ENCODE peak calls at places on chromosomes 6 and 20, in eight cellular contexts. One of them, this sample, is unnamed.

GRCh38 chr20:12883507-12883885 is 125.3 kb upstream of the SPTLC3 start:
- DNase-seq in hepatocyte: no peak
- DNase-seq in foreskin fibroblast: no peak
- DNase-seq in mucosa of descending colon: no peak
- DNase-seq in neural crest cell: no peak
- DNase-seq in progenitor cell of endocrine pancreas: no peak
- DNase-seq in astrocyte of the spinal cord: no peak
- DNase-seq in AG10803: no peak
- DNase-seq in this sample: no peak

GRCh38 chr6:121694389-121695185 is 259.1 kb downstream of the GJA1 start:
- DNase-seq in hepatocyte: no peak
- DNase-seq in foreskin fibroblast: peak; percentile 14
- DNase-seq in mucosa of descending colon: no peak
- DNase-seq in neural crest cell: no peak
- DNase-seq in progenitor cell of endocrine pancreas: no peak
- DNase-seq in astrocyte of the spinal cord: peak; percentile 78
- DNase-seq in AG10803: peak; percentile 69
- DNase-seq in this sample: peak; percentile 32

GRCh38 chr20:37680420-37680819 is 13.4 kb upstream of the CTNNBL1 start:
- DNase-seq in hepatocyte: peak; percentile 26
- DNase-seq in foreskin fibroblast: no peak
- DNase-seq in mucosa of descending colon: no peak
- DNase-seq in neural crest cell: no peak
- DNase-seq in progenitor cell of endocrine pancreas: no peak
- DNase-seq in astrocyte of the spinal cord: no peak
- DNase-seq in AG10803: no peak
- DNase-seq in this sample: no peak

GRCh38 chr6:166257911-166258318 is 50.3 kb downstream of the PRR18 start:
- DNase-seq in hepatocyte: no peak
- DNase-seq in foreskin fibroblast: no peak
- DNase-seq in mucosa of descending colon: no peak
- DNase-seq in neural crest cell: no peak
- DNase-seq in progenitor cell of endocrine pancreas: no peak
- DNase-seq in astrocyte of the spinal cord: no peak
- DNase-seq in AG10803: no peak
- DNase-seq in this sample: peak; percentile 6

GRCh38 chr20:15020845-15021244 is 683.4 kb upstream of the FLRT3 start:
- DNase-seq in hepatocyte: no peak
- DNase-seq in foreskin fibroblast: no peak
- DNase-seq in mucosa of descending colon: no peak
- DNase-seq in neural crest cell: no peak
- DNase-seq in progenitor cell of endocrine pancreas: no peak
- DNase-seq in astrocyte of the spinal cord: no peak
- DNase-seq in AG10803: no peak
- DNase-seq in this sample: no peak

GRCh38 chr6:150528648-150529285 is 70.9 kb upstream of the PLEKHG1 start:
- DNase-seq in hepatocyte: peak; percentile 71
- DNase-seq in foreskin fibroblast: peak; percentile 1
- DNase-seq in mucosa of descending colon: peak; percentile 39
- DNase-seq in neural crest cell: peak; percentile 23
- DNase-seq in progenitor cell of endocrine pancreas: no peak
- DNase-seq in astrocyte of the spinal cord: peak; percentile 58
- DNase-seq in AG10803: peak; percentile 25
- DNase-seq in this sample: no peak

GRCh38 chr6:119444642-119445557 is 95.3 kb upstream of the MAN1A1 start:
- DNase-seq in hepatocyte: no peak
- DNase-seq in foreskin fibroblast: no peak
- DNase-seq in mucosa of descending colon: no peak
- DNase-seq in neural crest cell: no peak
- DNase-seq in progenitor cell of endocrine pancreas: no peak
- DNase-seq in astrocyte of the spinal cord: no peak
- DNase-seq in AG10803: no peak
- DNase-seq in this sample: no peak

GRCh38 chr6:151847064-151847463 is 39.6 kb downstream of the ESR1 start:
- DNase-seq in hepatocyte: peak; percentile 65
- DNase-seq in foreskin fibroblast: peak; percentile 38
- DNase-seq in mucosa of descending colon: no peak
- DNase-seq in neural crest cell: peak; percentile 10
- DNase-seq in progenitor cell of endocrine pancreas: peak; percentile 41
- DNase-seq in astrocyte of the spinal cord: peak; percentile 54
- DNase-seq in AG10803: peak; percentile 39
- DNase-seq in this sample: peak; percentile 66

GRCh38 chr6:49923826-49924225 is 40.1 kb downstream of the DEFB114 start:
- DNase-seq in hepatocyte: no peak
- DNase-seq in foreskin fibroblast: no peak
- DNase-seq in mucosa of descending colon: no peak
- DNase-seq in neural crest cell: no peak
- DNase-seq in progenitor cell of endocrine pancreas: no peak
- DNase-seq in astrocyte of the spinal cord: no peak
- DNase-seq in AG10803: peak; percentile 5
- DNase-seq in this sample: peak; percentile 10

GRCh38 chr20:31945790-31946189 is 6.1 kb downstream of the PDRG1 start:
- DNase-seq in hepatocyte: no peak
- DNase-seq in foreskin fibroblast: no peak
- DNase-seq in mucosa of descending colon: no peak
- DNase-seq in neural crest cell: no peak
- DNase-seq in progenitor cell of endocrine pancreas: no peak
- DNase-seq in astrocyte of the spinal cord: peak; percentile 68
- DNase-seq in AG10803: peak; percentile 3
- DNase-seq in this sample: no peak

GRCh38 chr6:26250806-26251075 is 114.3 kb upstream of the BTN3A2 start:
- DNase-seq in hepatocyte: no peak
- DNase-seq in foreskin fibroblast: no peak
- DNase-seq in mucosa of descending colon: no peak
- DNase-seq in neural crest cell: no peak
- DNase-seq in progenitor cell of endocrine pancreas: no peak
- DNase-seq in astrocyte of the spinal cord: no peak
- DNase-seq in AG10803: no peak
- DNase-seq in this sample: no peak

GRCh38 chr6:34709386-34709785 is 12.8 kb upstream of the ILRUN start:
- DNase-seq in hepatocyte: peak; percentile 44
- DNase-seq in foreskin fibroblast: peak; percentile 74
- DNase-seq in mucosa of descending colon: peak; percentile 36
- DNase-seq in neural crest cell: no peak
- DNase-seq in progenitor cell of endocrine pancreas: no peak
- DNase-seq in astrocyte of the spinal cord: peak; percentile 29
- DNase-seq in AG10803: peak; percentile 57
- DNase-seq in this sample: peak; percentile 51

GRCh38 chr6:169288591-169288990 is 34.9 kb upstream of the THBS2 start:
- DNase-seq in hepatocyte: no peak
- DNase-seq in foreskin fibroblast: peak; percentile 72
- DNase-seq in mucosa of descending colon: no peak
- DNase-seq in neural crest cell: no peak
- DNase-seq in progenitor cell of endocrine pancreas: no peak
- DNase-seq in astrocyte of the spinal cord: peak; percentile 51
- DNase-seq in AG10803: peak; percentile 64
- DNase-seq in this sample: peak; percentile 57

GRCh38 chr20:44642203-44643153 is 9.0 kb downstream of the ADA start:
- DNase-seq in hepatocyte: peak; percentile 81
- DNase-seq in foreskin fibroblast: peak; percentile 76
- DNase-seq in mucosa of descending colon: peak; percentile 66
- DNase-seq in neural crest cell: no peak
- DNase-seq in progenitor cell of endocrine pancreas: no peak
- DNase-seq in astrocyte of the spinal cord: peak; percentile 89
- DNase-seq in AG10803: peak; percentile 79
- DNase-seq in this sample: peak; percentile 89

GRCh38 chr6:160071805-160072687 is 49.6 kb upstream of the SLC22A1 start:
- DNase-seq in hepatocyte: no peak
- DNase-seq in foreskin fibroblast: no peak
- DNase-seq in mucosa of descending colon: no peak
- DNase-seq in neural crest cell: no peak
- DNase-seq in progenitor cell of endocrine pancreas: no peak
- DNase-seq in astrocyte of the spinal cord: no peak
- DNase-seq in AG10803: peak; percentile 11
- DNase-seq in this sample: no peak
- TF ChIP-seq CTCF in hepatocyte: peak; percentile 29
- TF ChIP-seq CTCF in foreskin fibroblast: peak; percentile 30
- TF ChIP-seq CTCF in mucosa of descending colon: no peak
- TF ChIP-seq CTCF in neural crest cell: no peak
- TF ChIP-seq CTCF in progenitor cell of endocrine pancreas: peak; percentile 24
- TF ChIP-seq CTCF in astrocyte of the spinal cord: peak; percentile 42
- TF ChIP-seq CTCF in AG10803: peak; percentile 33
- TF ChIP-seq CTCF in this sample: peak; percentile 12

GRCh38 chr20:56202493-56203077 is 45.9 kb upstream of the MC3R start:
- DNase-seq in hepatocyte: peak; percentile 29
- DNase-seq in foreskin fibroblast: no peak
- DNase-seq in mucosa of descending colon: no peak
- DNase-seq in neural crest cell: no peak
- DNase-seq in progenitor cell of endocrine pancreas: no peak
- DNase-seq in astrocyte of the spinal cord: peak; percentile 4
- DNase-seq in AG10803: no peak
- DNase-seq in this sample: peak; percentile 63
- TF ChIP-seq CTCF in hepatocyte: peak; percentile 62
- TF ChIP-seq CTCF in foreskin fibroblast: peak; percentile 31
- TF ChIP-seq CTCF in mucosa of descending colon: peak; percentile 10
- TF ChIP-seq CTCF in neural crest cell: peak; percentile 30
- TF ChIP-seq CTCF in progenitor cell of endocrine pancreas: no peak
- TF ChIP-seq CTCF in astrocyte of the spinal cord: peak; percentile 27
- TF ChIP-seq CTCF in AG10803: peak; percentile 44
- TF ChIP-seq CTCF in this sample: peak; percentile 73

DNA sequence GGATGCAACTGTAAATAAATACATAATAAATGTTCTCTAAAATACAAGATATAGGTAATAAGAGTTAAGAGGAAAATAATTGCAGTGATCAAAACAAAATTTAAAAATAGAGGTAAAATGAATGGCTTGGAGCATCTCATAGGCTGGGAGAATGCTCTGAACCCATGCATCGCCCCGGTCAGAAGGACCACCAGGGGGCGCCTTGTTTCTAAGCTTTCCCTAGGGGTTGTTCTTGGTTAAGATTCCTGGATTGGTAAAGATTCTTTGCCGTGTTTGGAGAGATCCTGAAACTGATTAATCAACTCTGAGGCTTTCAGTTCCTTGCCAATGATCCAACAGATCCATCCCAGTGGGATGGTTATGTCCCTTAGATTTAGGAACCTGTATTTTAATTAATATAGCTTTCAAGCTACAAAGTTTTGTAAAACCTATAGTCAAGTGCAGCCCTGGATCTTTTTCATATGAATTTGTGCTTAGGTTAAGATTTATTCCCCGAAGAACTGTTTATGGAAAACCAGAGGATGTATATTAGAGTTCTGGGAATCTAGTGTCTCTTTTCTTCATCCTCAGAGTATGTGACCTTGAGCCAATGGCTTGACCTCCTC is 45.3 kb upstream of the PRELID3B start:
- DNase-seq in hepatocyte: peak; percentile 86
- DNase-seq in foreskin fibroblast: peak; percentile 40
- DNase-seq in mucosa of descending colon: peak; percentile 89
- DNase-seq in neural crest cell: peak; percentile 74
- DNase-seq in progenitor cell of endocrine pancreas: peak; percentile 64
- DNase-seq in astrocyte of the spinal cord: peak; percentile 50
- DNase-seq in AG10803: peak; percentile 58
- DNase-seq in this sample: peak; percentile 77
- TF ChIP-seq CTCF in hepatocyte: peak; percentile 74
- TF ChIP-seq CTCF in foreskin fibroblast: peak; percentile 91
- TF ChIP-seq CTCF in mucosa of descending colon: peak; percentile 83
- TF ChIP-seq CTCF in neural crest cell: peak; percentile 96
- TF ChIP-seq CTCF in progenitor cell of endocrine pancreas: peak; percentile 96
- TF ChIP-seq CTCF in astrocyte of the spinal cord: peak; percentile 89
- TF ChIP-seq CTCF in AG10803: peak; percentile 97
- TF ChIP-seq CTCF in this sample: peak; percentile 81

GRCh38 chr6:116847234-116847633 is 18.4 kb upstream of the GPRC6A start:
- DNase-seq in hepatocyte: peak; percentile 54
- DNase-seq in foreskin fibroblast: peak; percentile 2
- DNase-seq in mucosa of descending colon: no peak
- DNase-seq in neural crest cell: no peak
- DNase-seq in progenitor cell of endocrine pancreas: no peak
- DNase-seq in astrocyte of the spinal cord: peak; percentile 56
- DNase-seq in AG10803: peak; percentile 33
- DNase-seq in this sample: peak; percentile 47
- TF ChIP-seq CTCF in hepatocyte: peak; percentile 60
- TF ChIP-seq CTCF in foreskin fibroblast: peak; percentile 7
- TF ChIP-seq CTCF in mucosa of descending colon: no peak
- TF ChIP-seq CTCF in neural crest cell: peak; percentile 63
- TF ChIP-seq CTCF in progenitor cell of endocrine pancreas: peak; percentile 51
- TF ChIP-seq CTCF in astrocyte of the spinal cord: peak; percentile 21
- TF ChIP-seq CTCF in AG10803: peak; percentile 37
- TF ChIP-seq CTCF in this sample: peak; percentile 29

GRCh38 chr6:8057793-8058192 is 6.4 kb downstream of the BLOC1S5 start:
- DNase-seq in hepatocyte: no peak
- DNase-seq in foreskin fibroblast: no peak
- DNase-seq in mucosa of descending colon: no peak
- DNase-seq in neural crest cell: no peak
- DNase-seq in progenitor cell of endocrine pancreas: no peak
- DNase-seq in astrocyte of the spinal cord: no peak
- DNase-seq in AG10803: no peak
- DNase-seq in this sample: no peak

GRCh38 chr6:8061736-8062135 is 2.5 kb downstream of the BLOC1S5 start:
- DNase-seq in hepatocyte: no peak
- DNase-seq in foreskin fibroblast: no peak
- DNase-seq in mucosa of descending colon: no peak
- DNase-seq in neural crest cell: no peak
- DNase-seq in progenitor cell of endocrine pancreas: no peak
- DNase-seq in astrocyte of the spinal cord: no peak
- DNase-seq in AG10803: no peak
- DNase-seq in this sample: no peak

GRCh38 chr6:8060346-8060745 is 3.8 kb downstream of the BLOC1S5 start:
- DNase-seq in hepatocyte: no peak
- DNase-seq in foreskin fibroblast: no peak
- DNase-seq in mucosa of descending colon: no peak
- DNase-seq in neural crest cell: no peak
- DNase-seq in progenitor cell of endocrine pancreas: no peak
- DNase-seq in astrocyte of the spinal cord: no peak
- DNase-seq in AG10803: no peak
- DNase-seq in this sample: no peak

GRCh38 chr6:8057263-8057662 is 6.9 kb downstream of the BLOC1S5 start:
- DNase-seq in hepatocyte: no peak
- DNase-seq in foreskin fibroblast: no peak
- DNase-seq in mucosa of descending colon: no peak
- DNase-seq in neural crest cell: no peak
- DNase-seq in progenitor cell of endocrine pancreas: no peak
- DNase-seq in astrocyte of the spinal cord: no peak
- DNase-seq in AG10803: no peak
- DNase-seq in this sample: no peak

GRCh38 chr6:8059129-8059528 is 5.1 kb downstream of the BLOC1S5 start:
- DNase-seq in hepatocyte: peak; percentile 30
- DNase-seq in foreskin fibroblast: no peak
- DNase-seq in mucosa of descending colon: no peak
- DNase-seq in neural crest cell: no peak
- DNase-seq in progenitor cell of endocrine pancreas: no peak
- DNase-seq in astrocyte of the spinal cord: peak; percentile 67
- DNase-seq in AG10803: peak; percentile 57
- DNase-seq in this sample: peak; percentile 16
- TF ChIP-seq CTCF in hepatocyte: peak; percentile 55
- TF ChIP-seq CTCF in foreskin fibroblast: no peak
- TF ChIP-seq CTCF in mucosa of descending colon: no peak
- TF ChIP-seq CTCF in neural crest cell: peak; percentile 60
- TF ChIP-seq CTCF in progenitor cell of endocrine pancreas: peak; percentile 34
- TF ChIP-seq CTCF in astrocyte of the spinal cord: peak; percentile 20
- TF ChIP-seq CTCF in AG10803: peak; percentile 41
- TF ChIP-seq CTCF in this sample: no peak

This sample was measured in MCF 10A.